ENCODE peak calls at places on chromosomes 2 and 18, in five cellular contexts. Q is HCT116, X is GM23248, W is GM23338, T is MM.1S. U is an unnamed sample.

GRCh38 chr2:96580771-96581170 is 44.2 kb downstream of the ARID5A start:
- DNase-seq in W (peak; percentile 56), T (no peak), Q (peak; percentile 16), X (peak; percentile 26), U (peak; percentile 44)

GRCh38 chr2:119486886-119487285 is 37.4 kb downstream of the SCTR start:
- DNase-seq in W (no peak), Q (no peak), X (peak; percentile 67), T (no peak), U (no peak)

GRCh38 chr18:49135871-49136270 is 185.1 kb upstream of the SMAD7 start:
- DNase-seq in X (peak; percentile 32), W (peak; percentile 36), Q (no peak), T (no peak), U (peak; percentile 22)

GRCh38 chr2:84832772-84833461 is 48.0 kb downstream of the TRABD2A start:
- DNase-seq in T (no peak), W (peak; percentile 21), X (no peak), Q (no peak), U (no peak)

GRCh38 chr18:58268849-58269248 is 224.8 kb downstream of the NEDD4L start:
- DNase-seq in W (no peak), Q (peak; percentile 75), X (peak; percentile 82), T (no peak), U (peak; percentile 96)

GRCh38 chr18:11751305-11752115 is 62.4 kb downstream of the GNAL start:
- DNase-seq in W (peak; percentile 80), Q (no peak), T (no peak), X (peak; percentile 7), U (no peak)

GRCh38 chr2:175036582-175037018 is 31.4 kb upstream of the CHN1 start:
- DNase-seq in W (peak; percentile 70), X (peak; percentile 57), T (peak; percentile 79), Q (peak; percentile 12), U (peak; percentile 58)

GRCh38 chr2:3433339-3433699 is 53.8 kb downstream of the TRAPPC12 start:
- DNase-seq in T (no peak), W (no peak), X (no peak), Q (no peak), U (no peak)

GRCh38 chr2:133422946-133423345 is 145.3 kb downstream of the NCKAP5 start:
- DNase-seq in Q (no peak), X (peak; percentile 50), T (no peak), W (no peak), U (no peak)

GRCh38 chr2:66582975-66583842 is 148.3 kb downstream of the MEIS1 start:
- DNase-seq in W (peak; percentile 49), Q (no peak), X (no peak), T (no peak), U (no peak)

GRCh38 chr2:3323360-3324035 is 54.1 kb downstream of the EIPR1 start:
- DNase-seq in T (no peak), Q (no peak), W (no peak), X (no peak), U (no peak)

GRCh38 chr2:62217980-62218379 is 22.1 kb downstream of the B3GNT2 start:
- DNase-seq in T (no peak), Q (no peak), X (peak; percentile 81), W (no peak), U (no peak)

GRCh38 chr18:60962629-60963028 is 370.6 kb upstream of the CDH20 start:
- DNase-seq in T (no peak), Q (no peak), W (no peak), X (no peak), U (no peak)

GRCh38 chr2:72041638-72042111 is 106.0 kb downstream of the CYP26B1 start:
- DNase-seq in W (no peak), X (no peak), T (no peak), Q (no peak), U (no peak)

GRCh38 chr2:216936954-216937357 is 77.1 kb upstream of the TNP1 start:
- DNase-seq in X (peak; percentile 48), W (no peak), Q (no peak), T (no peak), U (no peak)

GRCh38 chr18:79396431-79397287 is 929 bp downstream of the NFATC1 start:
- DNase-seq in T (no peak), W (no peak), Q (no peak), X (peak; percentile 77), U (peak; percentile 49)

GRCh38 chr2:25305809-25306208 is 35.9 kb downstream of the DNMT3A start:
- DNase-seq in W (no peak), T (no peak), Q (no peak), X (no peak), U (no peak)

GRCh38 chr2:14255135-14255820 is 377.2 kb upstream of the LRATD1 start:
- DNase-seq in Q (no peak), X (no peak), T (no peak), W (peak; percentile 59), U (no peak)

GRCh38 chr2:202039278-202040100 is 5.8 kb downstream of the FZD7 start:
- DNase-seq in Q (no peak), W (peak; percentile 67), X (peak; percentile 44), T (no peak), U (no peak)

GRCh38 chr2:45002661-45003210 is 6.5 kb downstream of the SIX2 start:
- DNase-seq in T (no peak), X (no peak), Q (no peak), W (peak; percentile 53), U (no peak)

GRCh38 chr2:45005261-45006002 is 3.8 kb downstream of the SIX2 start:
- DNase-seq in X (no peak), W (peak; percentile 34), T (no peak), Q (no peak), U (no peak)

GRCh38 chr2:45006041-45006941 is 3.0 kb downstream of the SIX2 start:
- DNase-seq in W (peak; percentile 26), Q (no peak), X (no peak), T (no peak), U (no peak)

GRCh38 chr2:45003586-45004568 is 5.4 kb downstream of the SIX2 start:
- DNase-seq in Q (no peak), X (no peak), T (no peak), W (peak; percentile 44), U (no peak)

GRCh38 chr2:45004569-45005181 is 4.6 kb downstream of the SIX2 start:
- DNase-seq in Q (no peak), W (peak; percentile 74), X (peak; percentile 35), T (no peak), U (no peak)
- TF ChIP-seq EZH2 in Q (no peak), W (peak; percentile 99), X (peak; percentile 75), T (no peak), U (no peak)

DNA sequence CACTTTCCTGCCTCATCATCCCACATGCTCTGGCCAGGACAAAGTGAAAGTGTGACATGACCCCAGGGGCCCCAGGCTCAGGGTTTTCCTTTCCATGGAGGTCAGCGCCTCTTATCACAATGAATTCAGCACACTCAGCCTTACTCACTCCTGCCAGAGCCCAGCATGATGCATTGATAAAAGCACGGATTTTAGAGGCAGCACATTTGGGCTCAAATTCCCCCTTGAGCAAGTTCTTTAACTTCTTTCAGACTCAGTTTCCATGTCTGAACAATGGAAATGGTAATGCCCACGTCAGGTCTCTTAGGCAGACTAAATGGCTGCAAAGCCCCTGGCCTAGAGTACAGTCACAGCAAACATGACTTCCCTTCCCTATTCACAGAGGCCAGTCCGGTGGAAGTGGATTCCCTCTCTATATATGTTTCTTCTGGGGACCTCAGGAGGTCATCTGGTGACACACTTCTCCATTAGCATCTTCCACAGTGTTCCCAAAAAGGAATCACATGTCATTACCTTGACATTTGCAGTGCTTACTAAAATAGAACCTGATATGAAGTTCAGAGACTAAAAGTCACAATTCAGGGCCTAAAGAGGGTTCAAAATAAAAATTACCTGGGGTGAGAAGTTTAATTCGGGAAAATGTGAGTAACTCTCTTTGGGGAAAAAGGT is 55.4 kb upstream of the TMEM163 start:
- DNase-seq in Q (no peak), X (no peak), T (no peak), W (no peak), U (peak; percentile 17)
- H3K9me2 ChIP-seq in Q (no peaks in the 10 kb centered on the region), X (no peaks in the 10 kb centered on the region), T (no peaks in the 10 kb centered on the region), W (peaks cover 11% of the 10 kb centered on the region), U (no peaks in the 10 kb centered on the region)

DNA sequence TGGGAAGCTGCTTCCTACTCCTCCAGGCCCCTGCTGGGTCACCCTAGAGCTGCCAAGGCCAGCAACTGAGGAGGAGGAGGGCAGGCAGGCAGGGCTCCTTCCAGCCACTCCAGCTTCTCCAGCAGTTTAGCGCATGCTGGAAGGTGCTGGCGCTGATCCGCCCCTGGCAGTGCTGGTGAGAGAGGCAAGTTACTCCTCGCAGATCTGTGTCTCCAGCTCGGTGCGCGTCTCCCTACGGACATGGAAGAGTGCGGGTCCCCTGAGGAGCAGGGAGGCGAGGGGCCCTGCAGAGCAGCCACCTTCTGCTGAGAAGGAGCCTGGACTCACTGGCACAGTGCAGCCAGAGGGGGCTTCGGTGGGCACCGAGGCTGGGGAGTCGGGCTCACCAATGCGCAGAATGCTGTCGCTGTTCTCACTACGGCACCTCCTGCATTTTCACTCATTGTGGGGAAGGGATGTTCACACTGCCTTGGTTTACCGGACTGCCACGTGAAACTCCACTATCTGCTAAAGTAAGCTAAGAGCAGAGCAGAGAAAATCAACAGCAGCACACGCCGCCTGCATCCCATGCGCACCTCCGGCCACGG is 206.0 kb downstream of the HDAC4 start:
- DNase-seq in T (no peak), Q (no peak), W (no peak), X (no peak), U (no peak)
- TF ChIP-seq EZH2phosphoT487 in T (no peak), Q (no peak), W (no peak), X (no peak), U (no peak)

DNA sequence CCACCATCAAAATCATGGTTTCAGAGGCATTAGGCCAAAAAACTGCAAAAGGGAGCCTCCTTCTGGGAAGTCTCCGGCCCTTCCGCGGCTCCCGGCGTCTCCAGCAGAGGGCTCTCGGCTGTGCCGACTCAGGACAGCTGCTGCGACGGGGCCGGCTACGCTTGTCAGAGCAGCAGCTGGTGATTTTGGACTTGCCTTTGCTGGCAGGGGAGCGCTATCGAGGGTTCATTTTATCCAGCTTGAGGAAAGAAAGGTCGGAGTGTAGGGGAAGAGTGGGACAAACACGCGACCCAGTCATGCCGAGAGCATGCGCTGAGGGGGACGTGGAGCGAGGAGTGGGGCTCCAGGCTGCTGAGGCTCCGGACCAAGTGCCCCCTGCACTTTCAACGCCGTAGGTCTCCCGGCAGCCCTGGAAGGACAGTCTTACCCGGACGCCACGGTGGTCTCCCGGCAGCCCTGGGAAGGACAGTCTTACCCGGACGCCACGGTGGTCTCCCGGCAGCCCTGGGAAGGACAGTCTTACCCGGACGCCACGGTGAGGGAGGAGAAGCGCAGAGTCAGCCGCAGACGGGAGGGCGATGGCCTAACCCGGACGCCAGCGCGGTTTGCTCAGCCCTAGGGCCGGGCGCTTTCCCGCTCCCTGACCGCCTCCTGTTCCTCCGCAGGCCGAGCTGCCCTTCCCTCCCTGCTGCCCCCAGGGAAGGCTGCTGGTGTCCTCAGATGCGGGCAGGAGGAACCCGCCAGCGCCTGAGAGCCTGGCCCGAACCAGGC is 21.7 kb downstream of the DDX18 start:
- DNase-seq in Q (no peak), W (peak; percentile 93), X (peak; percentile 96), T (no peak), U (peak; percentile 35)
- TF ChIP-seq EZH2 in Q (no peak), W (no peak), X (no peak), T (no peak), U (no peak)

GRCh38 chr2:124088621-124089020 is 63.5 kb downstream of the CNTNAP5 start:
- DNase-seq in T (no peak), Q (no peak), X (no peak), W (no peak), U (no peak)
- H3K9me2 ChIP-seq in T (no peaks in the 10 kb centered on the region), Q (no peaks in the 10 kb centered on the region), X (no peaks in the 10 kb centered on the region), W (no peaks in the 10 kb centered on the region), U (no peaks in the 10 kb centered on the region)

U was measured in PC-3.